ENCODE peak calls at places on chromosome 22, in seven cellular contexts. One of them, this sample, is unnamed.

GRCh38 chr22:25741692-25742626 is at the start of gene MYO18B:
- DNase-seq in amygdala: no peak
- DNase-seq in astrocyte of the spinal cord: no peak
- DNase-seq in CD8-positive, alpha-beta T cell: no peak
- DNase-seq in stimulated activated CD4-positive, alpha-beta T cell treated with anti-CD3 and anti-CD28 coated beads, TNF-alpha, amount 100 ng/mL, for 24 hours: no peak
- DNase-seq in HT1080: peak
- DNase-seq in left cardiac atrium: peak
- DNase-seq in this sample: no peak

GRCh38 chr22:17867160-17867785 is 93.0 kb upstream of the BID start:
- DNase-seq in stimulated activated CD4-positive, alpha-beta T cell treated with anti-CD3 and anti-CD28 coated beads, TNF-alpha, amount 100 ng/mL, for 24 hours: no peak
- DNase-seq in left cardiac atrium: peak
- DNase-seq in amygdala: no peak
- DNase-seq in CD8-positive, alpha-beta T cell: no peak
- DNase-seq in astrocyte of the spinal cord: no peak
- DNase-seq in HT1080: no peak
- DNase-seq in this sample: no peak

GRCh38 chr22:49969751-49970527 is 9.4 kb downstream of the PIM3 start:
- DNase-seq in HT1080: no peak
- DNase-seq in stimulated activated CD4-positive, alpha-beta T cell treated with anti-CD3 and anti-CD28 coated beads, TNF-alpha, amount 100 ng/mL, for 24 hours: no peak
- DNase-seq in amygdala: no peak
- DNase-seq in CD8-positive, alpha-beta T cell: no peak
- DNase-seq in left cardiac atrium: peak
- DNase-seq in astrocyte of the spinal cord: no peak
- DNase-seq in this sample: peak

GRCh38 chr22:49524362-49524761 is 303.3 kb downstream of the BRD1 start:
- DNase-seq in astrocyte of the spinal cord: no peak
- DNase-seq in stimulated activated CD4-positive, alpha-beta T cell treated with anti-CD3 and anti-CD28 coated beads, TNF-alpha, amount 100 ng/mL, for 24 hours: no peak
- DNase-seq in left cardiac atrium: no peak
- DNase-seq in HT1080: no peak
- DNase-seq in amygdala: no peak
- DNase-seq in CD8-positive, alpha-beta T cell: no peak
- DNase-seq in this sample: no peak

GRCh38 chr22:31846161-31847115 is 92.6 kb downstream of the DEPDC5 start:
- DNase-seq in astrocyte of the spinal cord: peak
- DNase-seq in HT1080: no peak
- DNase-seq in amygdala: no peak
- DNase-seq in CD8-positive, alpha-beta T cell: no peak
- DNase-seq in left cardiac atrium: no peak
- DNase-seq in stimulated activated CD4-positive, alpha-beta T cell treated with anti-CD3 and anti-CD28 coated beads, TNF-alpha, amount 100 ng/mL, for 24 hours: no peak
- DNase-seq in this sample: no peak

GRCh38 chr22:37060801-37061610 is 9.5 kb downstream of the KCTD17 start:
- DNase-seq in astrocyte of the spinal cord: no peak
- DNase-seq in amygdala: no peak
- DNase-seq in stimulated activated CD4-positive, alpha-beta T cell treated with anti-CD3 and anti-CD28 coated beads, TNF-alpha, amount 100 ng/mL, for 24 hours: peak
- DNase-seq in HT1080: peak
- DNase-seq in CD8-positive, alpha-beta T cell: no peak
- DNase-seq in left cardiac atrium: no peak
- DNase-seq in this sample: no peak

GRCh38 chr22:48351376-48352085 is 1476.1 kb downstream of the BRD1 start:
- DNase-seq in HT1080: no peak
- DNase-seq in left cardiac atrium: no peak
- DNase-seq in amygdala: no peak
- DNase-seq in astrocyte of the spinal cord: no peak
- DNase-seq in stimulated activated CD4-positive, alpha-beta T cell treated with anti-CD3 and anti-CD28 coated beads, TNF-alpha, amount 100 ng/mL, for 24 hours: no peak
- DNase-seq in CD8-positive, alpha-beta T cell: no peak
- DNase-seq in this sample: no peak

GRCh38 chr22:46734830-46735453 is 3.1 kb downstream of the CERK start:
- DNase-seq in left cardiac atrium: no peak
- DNase-seq in stimulated activated CD4-positive, alpha-beta T cell treated with anti-CD3 and anti-CD28 coated beads, TNF-alpha, amount 100 ng/mL, for 24 hours: no peak
- DNase-seq in astrocyte of the spinal cord: no peak
- DNase-seq in HT1080: no peak
- DNase-seq in CD8-positive, alpha-beta T cell: peak
- DNase-seq in amygdala: no peak
- DNase-seq in this sample: peak

GRCh38 chr22:29205598-29206371 is at the start of gene EMID1:
- DNase-seq in stimulated activated CD4-positive, alpha-beta T cell treated with anti-CD3 and anti-CD28 coated beads, TNF-alpha, amount 100 ng/mL, for 24 hours: no peak
- DNase-seq in amygdala: no peak
- DNase-seq in left cardiac atrium: peak
- DNase-seq in CD8-positive, alpha-beta T cell: no peak
- DNase-seq in astrocyte of the spinal cord: no peak
- DNase-seq in HT1080: no peak
- DNase-seq in this sample: no peak

GRCh38 chr22:32576553-32577255 is 102.1 kb downstream of the FBXO7 start:
- DNase-seq in amygdala: no peak
- DNase-seq in astrocyte of the spinal cord: no peak
- DNase-seq in HT1080: no peak
- DNase-seq in CD8-positive, alpha-beta T cell: no peak
- DNase-seq in left cardiac atrium: no peak
- DNase-seq in stimulated activated CD4-positive, alpha-beta T cell treated with anti-CD3 and anti-CD28 coated beads, TNF-alpha, amount 100 ng/mL, for 24 hours: no peak
- DNase-seq in this sample: no peak

GRCh38 chr22:39519681-39520053 is 695 bp upstream of the ATF4 start:
- DNase-seq in CD8-positive, alpha-beta T cell: no peak
- DNase-seq in stimulated activated CD4-positive, alpha-beta T cell treated with anti-CD3 and anti-CD28 coated beads, TNF-alpha, amount 100 ng/mL, for 24 hours: no peak
- DNase-seq in amygdala: peak
- DNase-seq in left cardiac atrium: peak
- DNase-seq in HT1080: no peak
- DNase-seq in astrocyte of the spinal cord: no peak
- DNase-seq in this sample: peak

GRCh38 chr22:24688294-24688693 is 85.3 kb downstream of the GGT1 start:
- DNase-seq in stimulated activated CD4-positive, alpha-beta T cell treated with anti-CD3 and anti-CD28 coated beads, TNF-alpha, amount 100 ng/mL, for 24 hours: no peak
- DNase-seq in astrocyte of the spinal cord: no peak
- DNase-seq in left cardiac atrium: no peak
- DNase-seq in CD8-positive, alpha-beta T cell: no peak
- DNase-seq in amygdala: no peak
- DNase-seq in HT1080: no peak
- DNase-seq in this sample: no peak

GRCh38 chr22:21896951-21897513 is 29.6 kb upstream of the MAPK1 start:
- DNase-seq in left cardiac atrium: no peak
- DNase-seq in amygdala: no peak
- DNase-seq in stimulated activated CD4-positive, alpha-beta T cell treated with anti-CD3 and anti-CD28 coated beads, TNF-alpha, amount 100 ng/mL, for 24 hours: no peak
- DNase-seq in astrocyte of the spinal cord: no peak
- DNase-seq in HT1080: no peak
- DNase-seq in CD8-positive, alpha-beta T cell: no peak
- DNase-seq in this sample: no peak

GRCh38 chr22:21098099-21098671 is 52.4 kb downstream of the LRRC74B start:
- DNase-seq in left cardiac atrium: no peak
- DNase-seq in astrocyte of the spinal cord: no peak
- DNase-seq in HT1080: peak
- DNase-seq in amygdala: no peak
- DNase-seq in stimulated activated CD4-positive, alpha-beta T cell treated with anti-CD3 and anti-CD28 coated beads, TNF-alpha, amount 100 ng/mL, for 24 hours: no peak
- DNase-seq in CD8-positive, alpha-beta T cell: no peak
- DNase-seq in this sample: no peak

GRCh38 chr22:17638182-17638431 is 450 bp upstream of the BCL2L13 start:
- DNase-seq in amygdala: no peak
- DNase-seq in CD8-positive, alpha-beta T cell: no peak
- DNase-seq in HT1080: no peak
- DNase-seq in astrocyte of the spinal cord: no peak
- DNase-seq in stimulated activated CD4-positive, alpha-beta T cell treated with anti-CD3 and anti-CD28 coated beads, TNF-alpha, amount 100 ng/mL, for 24 hours: no peak
- DNase-seq in left cardiac atrium: peak
- DNase-seq in this sample: no peak

GRCh38 chr22:19604711-19605268 is 80.6 kb upstream of the CLDN5 start:
- DNase-seq in astrocyte of the spinal cord: no peak
- DNase-seq in amygdala: no peak
- DNase-seq in left cardiac atrium: no peak
- DNase-seq in CD8-positive, alpha-beta T cell: no peak
- DNase-seq in stimulated activated CD4-positive, alpha-beta T cell treated with anti-CD3 and anti-CD28 coated beads, TNF-alpha, amount 100 ng/mL, for 24 hours: no peak
- DNase-seq in HT1080: no peak
- DNase-seq in this sample: peak

GRCh38 chr22:22030493-22031182 is 48.1 kb upstream of the TOP3B start:
- DNase-seq in HT1080: no peak
- DNase-seq in left cardiac atrium: peak
- DNase-seq in amygdala: no peak
- DNase-seq in CD8-positive, alpha-beta T cell: no peak
- DNase-seq in stimulated activated CD4-positive, alpha-beta T cell treated with anti-CD3 and anti-CD28 coated beads, TNF-alpha, amount 100 ng/mL, for 24 hours: no peak
- DNase-seq in astrocyte of the spinal cord: no peak
- DNase-seq in this sample: no peak

GRCh38 chr22:41247703-41248102 is 7.0 kb upstream of the CHADL start:
- DNase-seq in left cardiac atrium: no peak
- DNase-seq in HT1080: no peak
- DNase-seq in amygdala: no peak
- DNase-seq in stimulated activated CD4-positive, alpha-beta T cell treated with anti-CD3 and anti-CD28 coated beads, TNF-alpha, amount 100 ng/mL, for 24 hours: no peak
- DNase-seq in CD8-positive, alpha-beta T cell: no peak
- DNase-seq in astrocyte of the spinal cord: no peak
- DNase-seq in this sample: peak

GRCh38 chr22:28063656-28064055 is 144.6 kb upstream of the PITPNB start:
- DNase-seq in left cardiac atrium: no peak
- DNase-seq in HT1080: no peak
- DNase-seq in amygdala: no peak
- DNase-seq in astrocyte of the spinal cord: no peak
- DNase-seq in CD8-positive, alpha-beta T cell: no peak
- DNase-seq in stimulated activated CD4-positive, alpha-beta T cell treated with anti-CD3 and anti-CD28 coated beads, TNF-alpha, amount 100 ng/mL, for 24 hours: no peak
- DNase-seq in this sample: no peak

GRCh38 chr22:24994070-24994763 is 41.7 kb downstream of the KIAA1671 start:
- DNase-seq in stimulated activated CD4-positive, alpha-beta T cell treated with anti-CD3 and anti-CD28 coated beads, TNF-alpha, amount 100 ng/mL, for 24 hours: no peak
- DNase-seq in left cardiac atrium: no peak
- DNase-seq in HT1080: peak
- DNase-seq in CD8-positive, alpha-beta T cell: no peak
- DNase-seq in astrocyte of the spinal cord: peak
- DNase-seq in amygdala: no peak
- DNase-seq in this sample: peak

GRCh38 chr22:36375071-36375980 is 12.4 kb downstream of the MYH9 start:
- DNase-seq in CD8-positive, alpha-beta T cell: no peak
- DNase-seq in HT1080: no peak
- DNase-seq in astrocyte of the spinal cord: peak
- DNase-seq in amygdala: no peak
- DNase-seq in stimulated activated CD4-positive, alpha-beta T cell treated with anti-CD3 and anti-CD28 coated beads, TNF-alpha, amount 100 ng/mL, for 24 hours: no peak
- DNase-seq in left cardiac atrium: no peak
- DNase-seq in this sample: no peak

GRCh38 chr22:39526736-39527171 is 5.8 kb downstream of the RPS19BP1 start:
- DNase-seq in amygdala: no peak
- DNase-seq in HT1080: peak
- DNase-seq in CD8-positive, alpha-beta T cell: no peak
- DNase-seq in stimulated activated CD4-positive, alpha-beta T cell treated with anti-CD3 and anti-CD28 coated beads, TNF-alpha, amount 100 ng/mL, for 24 hours: no peak
- DNase-seq in left cardiac atrium: no peak
- DNase-seq in astrocyte of the spinal cord: no peak
- DNase-seq in this sample: no peak

GRCh38 chr22:50599816-50600454 is 658 bp upstream of the MAPK8IP2 start:
- DNase-seq in HT1080: no peak
- DNase-seq in amygdala: peak
- DNase-seq in CD8-positive, alpha-beta T cell: peak
- DNase-seq in astrocyte of the spinal cord: no peak
- DNase-seq in stimulated activated CD4-positive, alpha-beta T cell treated with anti-CD3 and anti-CD28 coated beads, TNF-alpha, amount 100 ng/mL, for 24 hours: peak
- DNase-seq in left cardiac atrium: peak
- DNase-seq in this sample: peak

GRCh38 chr22:45552580-45553332 is 50.1 kb downstream of the FBLN1 start:
- DNase-seq in left cardiac atrium: peak
- DNase-seq in HT1080: no peak
- DNase-seq in stimulated activated CD4-positive, alpha-beta T cell treated with anti-CD3 and anti-CD28 coated beads, TNF-alpha, amount 100 ng/mL, for 24 hours: no peak
- DNase-seq in amygdala: no peak
- DNase-seq in astrocyte of the spinal cord: peak
- DNase-seq in CD8-positive, alpha-beta T cell: no peak
- DNase-seq in this sample: no peak

GRCh38 chr22:42644422-42645340 is 4.3 kb upstream of the ATP5MGL start:
- DNase-seq in amygdala: no peak
- DNase-seq in left cardiac atrium: peak
- DNase-seq in astrocyte of the spinal cord: peak
- DNase-seq in stimulated activated CD4-positive, alpha-beta T cell treated with anti-CD3 and anti-CD28 coated beads, TNF-alpha, amount 100 ng/mL, for 24 hours: no peak
- DNase-seq in HT1080: no peak
- DNase-seq in CD8-positive, alpha-beta T cell: no peak
- DNase-seq in this sample: no peak

GRCh38 chr22:41833369-41834004 is 582 bp downstream of the SREBF2 start:
- DNase-seq in stimulated activated CD4-positive, alpha-beta T cell treated with anti-CD3 and anti-CD28 coated beads, TNF-alpha, amount 100 ng/mL, for 24 hours: no peak
- DNase-seq in amygdala: peak
- DNase-seq in CD8-positive, alpha-beta T cell: peak
- DNase-seq in HT1080: peak
- DNase-seq in astrocyte of the spinal cord: no peak
- DNase-seq in left cardiac atrium: peak
- DNase-seq in this sample: peak

GRCh38 chr22:30763815-30764686 is 69.4 kb downstream of the OSBP2 start:
- DNase-seq in stimulated activated CD4-positive, alpha-beta T cell treated with anti-CD3 and anti-CD28 coated beads, TNF-alpha, amount 100 ng/mL, for 24 hours: peak
- DNase-seq in CD8-positive, alpha-beta T cell: no peak
- DNase-seq in left cardiac atrium: peak
- DNase-seq in HT1080: peak
- DNase-seq in astrocyte of the spinal cord: peak
- DNase-seq in amygdala: no peak
- DNase-seq in this sample: peak

GRCh38 chr22:47295982-47296381 is 533.5 kb downstream of the TBC1D22A start:
- DNase-seq in astrocyte of the spinal cord: no peak
- DNase-seq in amygdala: no peak
- DNase-seq in CD8-positive, alpha-beta T cell: no peak
- DNase-seq in HT1080: no peak
- DNase-seq in left cardiac atrium: no peak
- DNase-seq in stimulated activated CD4-positive, alpha-beta T cell treated with anti-CD3 and anti-CD28 coated beads, TNF-alpha, amount 100 ng/mL, for 24 hours: no peak
- DNase-seq in this sample: no peak

GRCh38 chr22:45869448-45869847 is 107.5 kb downstream of the WNT7B start:
- DNase-seq in left cardiac atrium: no peak
- DNase-seq in amygdala: no peak
- DNase-seq in HT1080: no peak
- DNase-seq in CD8-positive, alpha-beta T cell: no peak
- DNase-seq in stimulated activated CD4-positive, alpha-beta T cell treated with anti-CD3 and anti-CD28 coated beads, TNF-alpha, amount 100 ng/mL, for 24 hours: no peak
- DNase-seq in astrocyte of the spinal cord: no peak
- DNase-seq in this sample: no peak

GRCh38 chr22:28015676-28016601 is 96.9 kb upstream of the PITPNB start:
- DNase-seq in amygdala: no peak
- DNase-seq in stimulated activated CD4-positive, alpha-beta T cell treated with anti-CD3 and anti-CD28 coated beads, TNF-alpha, amount 100 ng/mL, for 24 hours: no peak
- DNase-seq in HT1080: no peak
- DNase-seq in astrocyte of the spinal cord: no peak
- DNase-seq in left cardiac atrium: peak
- DNase-seq in CD8-positive, alpha-beta T cell: no peak
- DNase-seq in this sample: no peak

GRCh38 chr22:44448271-44448780 is 49.7 kb downstream of the RTL6 start:
- DNase-seq in stimulated activated CD4-positive, alpha-beta T cell treated with anti-CD3 and anti-CD28 coated beads, TNF-alpha, amount 100 ng/mL, for 24 hours: no peak
- DNase-seq in left cardiac atrium: peak
- DNase-seq in amygdala: no peak
- DNase-seq in CD8-positive, alpha-beta T cell: no peak
- DNase-seq in astrocyte of the spinal cord: peak
- DNase-seq in HT1080: peak
- DNase-seq in this sample: no peak

GRCh38 chr22:16933274-16933923 is 74.6 kb downstream of the GAB4 start:
- DNase-seq in left cardiac atrium: no peak
- DNase-seq in HT1080: no peak
- DNase-seq in CD8-positive, alpha-beta T cell: no peak
- DNase-seq in amygdala: no peak
- DNase-seq in stimulated activated CD4-positive, alpha-beta T cell treated with anti-CD3 and anti-CD28 coated beads, TNF-alpha, amount 100 ng/mL, for 24 hours: no peak
- DNase-seq in astrocyte of the spinal cord: no peak
- DNase-seq in this sample: no peak

GRCh38 chr22:50040717-50041116 is 17.4 kb downstream of the TTLL8 start:
- DNase-seq in stimulated activated CD4-positive, alpha-beta T cell treated with anti-CD3 and anti-CD28 coated beads, TNF-alpha, amount 100 ng/mL, for 24 hours: no peak
- DNase-seq in amygdala: no peak
- DNase-seq in left cardiac atrium: no peak
- DNase-seq in CD8-positive, alpha-beta T cell: no peak
- DNase-seq in astrocyte of the spinal cord: no peak
- DNase-seq in HT1080: no peak
- DNase-seq in this sample: no peak

GRCh38 chr22:27632451-27633295 is 168.9 kb downstream of the MN1 start:
- DNase-seq in stimulated activated CD4-positive, alpha-beta T cell treated with anti-CD3 and anti-CD28 coated beads, TNF-alpha, amount 100 ng/mL, for 24 hours: no peak
- DNase-seq in CD8-positive, alpha-beta T cell: no peak
- DNase-seq in amygdala: no peak
- DNase-seq in astrocyte of the spinal cord: no peak
- DNase-seq in left cardiac atrium: peak
- DNase-seq in HT1080: no peak
- DNase-seq in this sample: no peak

GRCh38 chr22:21611210-21611977 is 18.4 kb downstream of the YDJC start:
- DNase-seq in left cardiac atrium: no peak
- DNase-seq in stimulated activated CD4-positive, alpha-beta T cell treated with anti-CD3 and anti-CD28 coated beads, TNF-alpha, amount 100 ng/mL, for 24 hours: no peak
- DNase-seq in astrocyte of the spinal cord: no peak
- DNase-seq in CD8-positive, alpha-beta T cell: no peak
- DNase-seq in amygdala: no peak
- DNase-seq in HT1080: no peak
- DNase-seq in this sample: no peak